ENCODE peak calls at places on chromosome 1, in five cellular contexts. One of them, this sample, is unnamed.
A peak's percentile ranks its signal among the peaks of the same experiment; 100 is the strongest.

GRCh38 chr1:31891280-31891679 is 46.9 kb downstream of the PTP4A2 start:
- DNase-seq in Panc1: no peak
- DNase-seq in heart left ventricle: no peak
- DNase-seq in CD8-positive, alpha-beta T cell: no peak
- DNase-seq in GM23338: no peak
- DNase-seq in this sample: no peak

GRCh38 chr1:66182551-66183178 is 351.3 kb upstream of the SGIP1 start:
- DNase-seq in Panc1: no peak
- DNase-seq in CD8-positive, alpha-beta T cell: peak; percentile 25
- DNase-seq in GM23338: no peak
- DNase-seq in heart left ventricle: no peak
- DNase-seq in this sample: peak; percentile 55

GRCh38 chr1:226939439-226940028 is 560 bp upstream of the COQ8A start:
- DNase-seq in GM23338: peak; percentile 78
- DNase-seq in heart left ventricle: peak; percentile 76
- DNase-seq in CD8-positive, alpha-beta T cell: peak; percentile 71
- DNase-seq in Panc1: no peak
- DNase-seq in this sample: no peak

GRCh38 chr1:33169290-33170055 is 12.4 kb downstream of the TRIM62 start:
- DNase-seq in GM23338: no peak
- DNase-seq in heart left ventricle: no peak
- DNase-seq in CD8-positive, alpha-beta T cell: no peak
- DNase-seq in Panc1: no peak
- DNase-seq in this sample: no peak

GRCh38 chr1:201916649-201917249 is 28.1 kb downstream of the SHISA4 start:
- DNase-seq in CD8-positive, alpha-beta T cell: no peak
- DNase-seq in GM23338: no peak
- DNase-seq in heart left ventricle: peak; percentile 70
- DNase-seq in Panc1: no peak
- DNase-seq in this sample: no peak

GRCh38 chr1:162373541-162374375 is 2.9 kb downstream of the SPATA46 start:
- DNase-seq in heart left ventricle: no peak
- DNase-seq in Panc1: no peak
- DNase-seq in GM23338: no peak
- DNase-seq in CD8-positive, alpha-beta T cell: no peak
- DNase-seq in this sample: no peak

GRCh38 chr1:245444971-245445370 is 290.2 kb downstream of the KIF26B start:
- DNase-seq in GM23338: no peak
- DNase-seq in heart left ventricle: no peak
- DNase-seq in CD8-positive, alpha-beta T cell: no peak
- DNase-seq in Panc1: no peak
- DNase-seq in this sample: no peak

GRCh38 chr1:50553921-50554320 is 130.7 kb upstream of the DMRTA2 start:
- DNase-seq in CD8-positive, alpha-beta T cell: no peak
- DNase-seq in GM23338: no peak
- DNase-seq in heart left ventricle: no peak
- DNase-seq in Panc1: no peak
- DNase-seq in this sample: no peak

GRCh38 chr1:11531943-11532342 is 53.0 kb downstream of the DISP3 start:
- DNase-seq in GM23338: no peak
- DNase-seq in CD8-positive, alpha-beta T cell: no peak
- DNase-seq in heart left ventricle: no peak
- DNase-seq in Panc1: no peak
- DNase-seq in this sample: no peak

GRCh38 chr1:209073879-209074278 is 509.6 kb upstream of the CAMK1G start:
- DNase-seq in heart left ventricle: no peak
- DNase-seq in Panc1: no peak
- DNase-seq in CD8-positive, alpha-beta T cell: no peak
- DNase-seq in GM23338: no peak
- DNase-seq in this sample: no peak

GRCh38 chr1:201085902-201086735 is 26.1 kb downstream of the CACNA1S start:
- DNase-seq in heart left ventricle: peak; percentile 53
- DNase-seq in CD8-positive, alpha-beta T cell: peak; percentile 35
- DNase-seq in Panc1: peak; percentile 41
- DNase-seq in GM23338: peak; percentile 82
- DNase-seq in this sample: no peak

GRCh38 chr1:39410915-39411436 is 80.5 kb upstream of the BMP8A start:
- DNase-seq in Panc1: no peak
- DNase-seq in GM23338: peak; percentile 84
- DNase-seq in heart left ventricle: peak; percentile 91
- DNase-seq in CD8-positive, alpha-beta T cell: peak; percentile 65
- DNase-seq in this sample: peak; percentile 40

GRCh38 chr1:222794656-222795474 is 20.0 kb upstream of the DISP1 start:
- DNase-seq in Panc1: no peak
- DNase-seq in GM23338: no peak
- DNase-seq in CD8-positive, alpha-beta T cell: no peak
- DNase-seq in heart left ventricle: peak; percentile 55
- DNase-seq in this sample: no peak

GRCh38 chr1:15938628-15939161 is 37.2 kb downstream of the ZBTB17 start:
- DNase-seq in GM23338: no peak
- DNase-seq in CD8-positive, alpha-beta T cell: no peak
- DNase-seq in heart left ventricle: no peak
- DNase-seq in Panc1: no peak
- DNase-seq in this sample: no peak

GRCh38 chr1:24541711-24542346 is 14.1 kb upstream of the NCMAP start:
- DNase-seq in heart left ventricle: no peak
- DNase-seq in GM23338: peak; percentile 55
- DNase-seq in CD8-positive, alpha-beta T cell: peak; percentile 38
- DNase-seq in Panc1: no peak
- DNase-seq in this sample: no peak

GRCh38 chr1:58063095-58063494 is 483.4 kb downstream of the OMA1 start:
- DNase-seq in Panc1: no peak
- DNase-seq in GM23338: no peak
- DNase-seq in heart left ventricle: no peak
- DNase-seq in CD8-positive, alpha-beta T cell: no peak
- DNase-seq in this sample: no peak

GRCh38 chr1:7290971-7291970 is 479.8 kb upstream of the VAMP3 start:
- DNase-seq in GM23338: no peak
- DNase-seq in heart left ventricle: peak; percentile 83
- DNase-seq in Panc1: no peak
- DNase-seq in CD8-positive, alpha-beta T cell: no peak
- DNase-seq in this sample: peak; percentile 60

GRCh38 chr1:9753121-9753531 is 70.6 kb downstream of the CLSTN1 start:
- DNase-seq in CD8-positive, alpha-beta T cell: no peak
- DNase-seq in Panc1: no peak
- DNase-seq in heart left ventricle: peak; percentile 62
- DNase-seq in GM23338: no peak
- DNase-seq in this sample: no peak

GRCh38 chr1:183143576-183144315 is 42.3 kb upstream of the LAMC2 start:
- DNase-seq in CD8-positive, alpha-beta T cell: no peak
- DNase-seq in Panc1: no peak
- DNase-seq in GM23338: no peak
- DNase-seq in heart left ventricle: no peak
- DNase-seq in this sample: no peak

GRCh38 chr1:47941609-47942237 is 55.5 kb downstream of the TRABD2B start:
- DNase-seq in GM23338: no peak
- DNase-seq in CD8-positive, alpha-beta T cell: no peak
- DNase-seq in heart left ventricle: no peak
- DNase-seq in Panc1: no peak
- DNase-seq in this sample: no peak

GRCh38 chr1:22318279-22318983 is 133.2 kb upstream of the ZBTB40 start:
- DNase-seq in CD8-positive, alpha-beta T cell: no peak
- DNase-seq in Panc1: no peak
- DNase-seq in heart left ventricle: no peak
- DNase-seq in GM23338: peak; percentile 84
- DNase-seq in this sample: no peak

GRCh38 chr1:178684542-178685000 is 40.5 kb upstream of the RALGPS2 start:
- DNase-seq in GM23338: no peak
- DNase-seq in CD8-positive, alpha-beta T cell: no peak
- DNase-seq in Panc1: peak; percentile 56
- DNase-seq in heart left ventricle: no peak
- DNase-seq in this sample: no peak

GRCh38 chr1:30147188-30147587 is 576.2 kb downstream of the MATN1 start:
- DNase-seq in Panc1: no peak
- DNase-seq in GM23338: no peak
- DNase-seq in CD8-positive, alpha-beta T cell: no peak
- DNase-seq in heart left ventricle: no peak
- DNase-seq in this sample: no peak

GRCh38 chr1:38235705-38236104 is 189.1 kb upstream of the POU3F1 start:
- DNase-seq in heart left ventricle: no peak
- DNase-seq in GM23338: no peak
- DNase-seq in Panc1: no peak
- DNase-seq in CD8-positive, alpha-beta T cell: no peak
- DNase-seq in this sample: no peak

GRCh38 chr1:54207287-54207686 is 7.3 kb downstream of the MRPL37 start:
- DNase-seq in heart left ventricle: no peak
- DNase-seq in Panc1: no peak
- DNase-seq in CD8-positive, alpha-beta T cell: no peak
- DNase-seq in GM23338: no peak
- DNase-seq in this sample: no peak

GRCh38 chr1:94265931-94266330 is 28.5 kb upstream of the ARHGAP29 start:
- DNase-seq in heart left ventricle: no peak
- DNase-seq in Panc1: no peak
- DNase-seq in CD8-positive, alpha-beta T cell: no peak
- DNase-seq in GM23338: no peak
- DNase-seq in this sample: no peak

GRCh38 chr1:162856260-162856659 is 4.7 kb downstream of the CCDC190 start:
- DNase-seq in CD8-positive, alpha-beta T cell: no peak
- DNase-seq in heart left ventricle: no peak
- DNase-seq in GM23338: no peak
- DNase-seq in Panc1: no peak
- DNase-seq in this sample: no peak

GRCh38 chr1:50246869-50247268 is 138.1 kb downstream of the ELAVL4 start:
- DNase-seq in heart left ventricle: no peak
- DNase-seq in Panc1: peak; percentile 8
- DNase-seq in GM23338: no peak
- DNase-seq in CD8-positive, alpha-beta T cell: no peak
- DNase-seq in this sample: no peak

GRCh38 chr1:221739018-221739676 is 2.7 kb downstream of the DUSP10 start:
- DNase-seq in Panc1: no peak
- DNase-seq in GM23338: no peak
- DNase-seq in CD8-positive, alpha-beta T cell: no peak
- DNase-seq in heart left ventricle: no peak
- DNase-seq in this sample: no peak

GRCh38 chr1:87941292-87941946 is 612.7 kb downstream of the LMO4 start:
- DNase-seq in GM23338: peak; percentile 59
- DNase-seq in heart left ventricle: no peak
- DNase-seq in CD8-positive, alpha-beta T cell: no peak
- DNase-seq in Panc1: no peak
- DNase-seq in this sample: no peak

GRCh38 chr1:179036844-179037465 is 11.3 kb downstream of the FAM20B start:
- DNase-seq in heart left ventricle: no peak
- DNase-seq in GM23338: no peak
- DNase-seq in Panc1: no peak
- DNase-seq in CD8-positive, alpha-beta T cell: no peak
- DNase-seq in this sample: no peak

GRCh38 chr1:80217377-80217986 is 1211.0 kb upstream of the ADGRL4 start:
- DNase-seq in CD8-positive, alpha-beta T cell: no peak
- DNase-seq in heart left ventricle: no peak
- DNase-seq in Panc1: peak; percentile 22
- DNase-seq in GM23338: peak; percentile 55
- DNase-seq in this sample: peak; percentile 26

GRCh38 chr1:222202831-222203230 is 345.1 kb downstream of the HHIPL2 start:
- DNase-seq in Panc1: no peak
- DNase-seq in CD8-positive, alpha-beta T cell: no peak
- DNase-seq in GM23338: no peak
- DNase-seq in heart left ventricle: no peak
- DNase-seq in this sample: no peak

GRCh38 chr1:208528577-208529240 is 284.5 kb upstream of the PLXNA2 start:
- DNase-seq in GM23338: no peak
- DNase-seq in CD8-positive, alpha-beta T cell: no peak
- DNase-seq in Panc1: no peak
- DNase-seq in heart left ventricle: no peak
- DNase-seq in this sample: no peak

GRCh38 chr1:203129501-203130231 is 2.1 kb downstream of the ADORA1 start:
- DNase-seq in heart left ventricle: peak; percentile 90
- DNase-seq in CD8-positive, alpha-beta T cell: no peak
- DNase-seq in Panc1: no peak
- DNase-seq in GM23338: no peak
- DNase-seq in this sample: no peak

GRCh38 chr1:189782280-189782679 is 695.4 kb downstream of the BRINP3 start:
- DNase-seq in GM23338: peak; percentile 4
- DNase-seq in CD8-positive, alpha-beta T cell: no peak
- DNase-seq in Panc1: no peak
- DNase-seq in heart left ventricle: no peak
- DNase-seq in this sample: no peak

GRCh38 chr1:189790335-189790734 is 687.3 kb downstream of the BRINP3 start:
- DNase-seq in CD8-positive, alpha-beta T cell: no peak
- DNase-seq in heart left ventricle: no peak
- DNase-seq in Panc1: no peak
- DNase-seq in GM23338: no peak
- DNase-seq in this sample: no peak

DNA sequence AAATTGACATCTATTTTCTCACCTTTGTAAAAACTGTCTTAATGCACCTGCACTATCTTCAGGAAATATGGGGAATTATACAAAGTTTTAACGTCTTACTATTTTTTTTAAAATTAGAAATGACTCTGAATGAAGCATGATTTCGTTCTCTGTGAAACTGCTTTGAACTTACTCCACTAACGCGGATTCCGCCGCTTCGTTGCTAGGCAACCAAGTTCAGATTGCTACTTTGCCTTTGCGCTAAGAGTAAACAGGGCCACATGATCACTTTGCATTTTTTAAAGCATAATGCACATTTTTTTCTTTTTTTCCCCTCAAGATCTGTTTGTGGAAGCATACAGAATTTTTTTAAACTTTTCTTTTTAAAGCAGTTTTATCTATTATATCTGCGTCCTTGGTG is 690.5 kb downstream of the BRINP3 start:
- DNase-seq in heart left ventricle: no peak
- DNase-seq in Panc1: no peak
- DNase-seq in GM23338: peak; percentile 75
- DNase-seq in CD8-positive, alpha-beta T cell: no peak
- DNase-seq in this sample: no peak
- H3K27ac ChIP-seq in heart left ventricle: no peak overlapping the region
- H3K27ac ChIP-seq in Panc1: no peak overlapping the region
- H3K27ac ChIP-seq in GM23338: no peak overlapping the region
- H3K27ac ChIP-seq in CD8-positive, alpha-beta T cell: no peak overlapping the region
- H3K27ac ChIP-seq in this sample: no peak overlapping the region

GRCh38 chr1:62691062-62691844 is 3.1 kb upstream of the DOCK7 start:
- DNase-seq in Panc1: no peak
- DNase-seq in heart left ventricle: no peak
- DNase-seq in CD8-positive, alpha-beta T cell: no peak
- DNase-seq in GM23338: no peak
- DNase-seq in this sample: no peak
- H3K27ac ChIP-seq in Panc1: peak overlapping the region; percentile 8
- H3K27ac ChIP-seq in heart left ventricle: no peak overlapping the region
- H3K27ac ChIP-seq in CD8-positive, alpha-beta T cell: no peak overlapping the region
- H3K27ac ChIP-seq in GM23338: no peak overlapping the region
- H3K27ac ChIP-seq in this sample: no peak overlapping the region

GRCh38 chr1:156906206-156906910 is 12.8 kb downstream of the PEAR1 start:
- DNase-seq in GM23338: no peak
- DNase-seq in Panc1: no peak
- DNase-seq in CD8-positive, alpha-beta T cell: no peak
- DNase-seq in heart left ventricle: no peak
- DNase-seq in this sample: no peak
- H3K27ac ChIP-seq in GM23338: no peak overlapping the region
- H3K27ac ChIP-seq in Panc1: no peak overlapping the region
- H3K27ac ChIP-seq in CD8-positive, alpha-beta T cell: no peak overlapping the region
- H3K27ac ChIP-seq in heart left ventricle: no peak overlapping the region
- H3K27ac ChIP-seq in this sample: no peak overlapping the region

DNA sequence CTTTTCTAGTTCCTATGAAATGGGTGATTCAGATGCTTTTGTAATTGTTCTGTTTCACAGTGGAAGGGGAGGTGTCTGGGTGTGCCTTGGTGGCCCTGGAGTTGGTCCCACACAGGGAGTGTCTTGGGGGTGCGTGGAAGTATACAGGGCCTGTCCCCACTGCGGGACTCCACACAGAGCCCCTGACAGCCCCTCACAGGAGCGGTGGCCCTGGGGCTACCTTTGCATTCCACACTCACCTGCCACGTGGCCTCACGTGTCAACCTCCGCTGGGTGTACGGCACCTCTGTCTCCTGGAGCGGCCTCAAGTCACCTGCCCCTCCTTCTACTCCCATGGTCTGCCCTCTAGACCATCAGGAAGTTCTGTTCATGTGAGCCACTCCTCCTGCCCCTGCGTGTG is 58.7 kb downstream of the FAAP20 start:
- DNase-seq in CD8-positive, alpha-beta T cell: no peak
- DNase-seq in Panc1: no peak
- DNase-seq in GM23338: no peak
- DNase-seq in heart left ventricle: no peak
- DNase-seq in this sample: no peak
- H3K27ac ChIP-seq in CD8-positive, alpha-beta T cell: no peak overlapping the region
- H3K27ac ChIP-seq in Panc1: no peak overlapping the region
- H3K27ac ChIP-seq in GM23338: no peak overlapping the region
- H3K27ac ChIP-seq in heart left ventricle: peak overlapping the region; percentile 81
- H3K27ac ChIP-seq in this sample: peak overlapping the region; percentile 25

This sample was measured in SK-N-MC.